ENCODE peak calls at places on chromosomes 2 and 18, in eight cellular contexts. G is mammary epithelial cell, B is MM.1S, D is fibroblast of lung, X is Panc1, E is adrenal gland, L is lower lobe of right lung, I is keratinocyte. W is an unnamed sample.

GRCh38 chr2:130912471-130912870 is 75.8 kb downstream of the ARHGEF4 start:
- DNase-seq in G (peak; percentile 6), B (no peak), D (no peak), X (no peak), E (no peak), L (no peak), I (no peak), W (no peak)

GRCh38 chr2:128732976-128733431 is 414.3 kb upstream of the HS6ST1 start:
- DNase-seq in G (peak; percentile 79), B (no peak), D (peak; percentile 77), X (no peak), E (peak; percentile 49), L (no peak), I (no peak), W (no peak)

GRCh38 chr2:221460136-221460535 is 112.0 kb downstream of the EPHA4 start:
- DNase-seq in G (no peak), B (no peak), D (no peak), X (no peak), E (no peak), L (no peak), I (no peak), W (no peak)

GRCh38 chr2:79437416-79438281 is 75.2 kb upstream of the CTNNA2 start:
- DNase-seq in G (no peak), B (no peak), D (peak; percentile 21), X (no peak), E (no peak), L (no peak), I (no peak), W (no peak)

GRCh38 chr2:207621640-207622039 is 3.6 kb downstream of the METTL21A start:
- DNase-seq in G (no peak), B (no peak), D (no peak), X (no peak), E (no peak), L (no peak), I (no peak), W (no peak)

GRCh38 chr2:215352602-215353001 is 40.7 kb downstream of the ATIC start:
- DNase-seq in G (no peak), B (no peak), D (no peak), X (no peak), E (no peak), L (no peak), I (no peak), W (no peak)

GRCh38 chr18:11136241-11136640 is 13.1 kb downstream of the PIEZO2 start:
- DNase-seq in G (no peak), B (no peak), D (no peak), X (no peak), E (no peak), L (no peak), I (no peak), W (no peak)

GRCh38 chr18:59783138-59783537 is 85.9 kb upstream of the CCBE1 start:
- DNase-seq in G (peak; percentile 47), B (peak; percentile 45), D (peak; percentile 60), X (peak; percentile 47), E (peak; percentile 62), L (no peak), I (no peak), W (peak; percentile 6)

GRCh38 chr2:96152301-96153165 is 7.3 kb upstream of the DUSP2 start:
- DNase-seq in G (no peak), B (no peak), D (no peak), X (no peak), E (no peak), L (peak; percentile 25), I (no peak), W (peak; percentile 39)

GRCh38 chr18:51724790-51725721 is 527.6 kb upstream of the MEX3C start:
- DNase-seq in G (no peak), B (no peak), D (peak; percentile 1), X (no peak), E (no peak), L (no peak), I (no peak), W (no peak)

GRCh38 chr18:28136071-28136470 is 40.9 kb downstream of the CDH2 start:
- DNase-seq in G (peak; percentile 44), B (peak; percentile 67), D (peak; percentile 70), X (no peak), E (no peak), L (no peak), I (no peak), W (no peak)

GRCh38 chr2:39007875-39008504 is 112.9 kb downstream of the SOS1 start:
- DNase-seq in G (no peak), B (no peak), D (no peak), X (no peak), E (no peak), L (no peak), I (no peak), W (no peak)

GRCh38 chr18:72180689-72181088 is 363.5 kb downstream of the CBLN2 start:
- DNase-seq in G (no peak), B (peak; percentile 68), D (no peak), X (no peak), E (no peak), L (no peak), I (no peak), W (no peak)

GRCh38 chr2:30662268-30663131 is 144.7 kb downstream of the CAPN13 start:
- DNase-seq in G (no peak), B (no peak), D (peak; percentile 84), X (no peak), E (no peak), L (no peak), I (no peak), W (no peak)

GRCh38 chr2:217933326-217933993 is 69.3 kb downstream of the TNS1 start:
- DNase-seq in G (no peak), B (no peak), D (no peak), X (no peak), E (no peak), L (peak; percentile 41), I (no peak), W (no peak)

GRCh38 chr2:233051241-233052149 is 8.6 kb upstream of the INPP5D start:
- DNase-seq in G (peak; percentile 47), B (no peak), D (peak; percentile 83), X (no peak), E (peak; percentile 52), L (peak; percentile 66), I (no peak), W (peak; percentile 24)

GRCh38 chr2:163878718-163879117 is 142.9 kb upstream of the FIGN start:
- DNase-seq in G (peak; percentile 9), B (no peak), D (no peak), X (no peak), E (peak; percentile 54), L (no peak), I (no peak), W (peak; percentile 65)

GRCh38 chr18:56402872-56403516 is 235.4 kb downstream of the TXNL1 start:
- DNase-seq in G (peak; percentile 79), B (no peak), D (peak; percentile 91), X (no peak), E (no peak), L (no peak), I (no peak), W (no peak)

GRCh38 chr2:68692511-68692910 is 42.1 kb upstream of the ARHGAP25 start:
- DNase-seq in G (no peak), B (no peak), D (no peak), X (no peak), E (no peak), L (no peak), I (no peak), W (no peak)

GRCh38 chr2:30026091-30027055 is 105.0 kb upstream of the ALK start:
- DNase-seq in G (peak; percentile 95), B (no peak), D (peak; percentile 68), X (peak; percentile 13), E (peak; percentile 52), L (no peak), I (peak; percentile 61), W (peak; percentile 50)

GRCh38 chr2:60505861-60506260 is 47.6 kb downstream of the BCL11A start:
- DNase-seq in G (peak; percentile 58), B (no peak), D (no peak), X (no peak), E (no peak), L (no peak), I (no peak), W (no peak)

GRCh38 chr2:38581193-38582147 is 21.3 kb downstream of the HNRNPLL start:
- DNase-seq in G (peak; percentile 61), B (peak; percentile 81), D (peak; percentile 61), X (no peak), E (peak; percentile 50), L (peak; percentile 60), I (peak; percentile 36), W (peak; percentile 40)

GRCh38 chr2:47070920-47071824 is 83.9 kb downstream of the STPG4 start:
- DNase-seq in G (peak; percentile 63), B (peak; percentile 95), D (peak; percentile 97), X (no peak), E (peak; percentile 86), L (peak; percentile 85), I (no peak), W (peak; percentile 45)

GRCh38 chr2:71609441-71609840 is 156.1 kb downstream of the DYSF start:
- DNase-seq in G (peak; percentile 38), B (no peak), D (peak; percentile 51), X (no peak), E (peak; percentile 64), L (no peak), I (no peak), W (peak; percentile 1)

GRCh38 chr2:191571163-191571769 is 106.7 kb upstream of the NABP1 start:
- DNase-seq in G (peak; percentile 48), B (peak; percentile 60), D (peak; percentile 73), X (peak; percentile 53), E (no peak), L (no peak), I (no peak), W (no peak)
- TF ChIP-seq CTCF in G (peak; percentile 63), B (peak; percentile 56), D (peak; percentile 45), X (peak; percentile 37), E (peak; percentile 22), L (peak; percentile 26), I (no peak), W (no peak)

DNA sequence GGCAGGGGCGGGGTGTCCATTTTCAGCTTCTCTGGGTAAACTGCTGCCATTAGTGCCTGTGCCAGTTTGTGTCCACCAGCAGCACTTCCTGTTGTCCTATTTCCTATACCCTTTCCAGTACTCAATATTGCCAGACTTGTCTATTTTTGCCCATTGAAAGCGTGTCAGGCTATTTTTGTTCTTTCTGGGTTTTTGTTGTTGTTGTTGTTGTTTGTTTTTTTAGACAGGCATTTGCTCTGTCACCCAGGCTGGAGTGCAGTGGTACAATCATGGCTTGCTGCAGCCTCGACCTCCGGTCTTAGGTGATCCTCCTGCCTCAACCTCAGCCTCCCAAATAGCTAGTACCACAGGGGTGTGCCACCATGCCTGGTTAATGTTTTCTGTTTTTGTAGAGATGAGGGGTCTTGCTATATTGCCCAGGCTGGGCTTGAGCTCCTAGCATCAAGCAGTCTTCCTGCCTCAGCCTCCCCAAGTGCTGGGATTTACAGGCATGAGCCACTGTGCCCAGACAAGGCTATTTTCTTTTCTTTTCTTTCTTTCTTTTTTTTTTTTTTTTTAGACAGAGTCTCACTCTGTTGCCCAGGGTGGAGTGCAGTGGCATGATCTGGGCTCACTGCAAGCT is 8.5 kb downstream of the PRELID3A start:
- DNase-seq in G (no peak), B (no peak), D (no peak), X (no peak), E (no peak), L (no peak), I (no peak), W (no peak)
- H3K4me1 ChIP-seq in G (peaks cover 11% of the 10 kb centered on the region), B (no peaks in the 10 kb centered on the region), D (peaks cover 4% of the 10 kb centered on the region), X (peaks cover 4% of the 10 kb centered on the region), E (no peaks in the 10 kb centered on the region), L (peaks cover 21% of the 10 kb centered on the region), I (peaks cover 3% of the 10 kb centered on the region), W (no peaks in the 10 kb centered on the region)

GRCh38 chr18:8910186-8910585 is 192.3 kb upstream of the NDUFV2 start:
- DNase-seq in G (no peak), B (no peak), D (no peak), X (no peak), E (no peak), L (no peak), I (no peak), W (no peak)
- H3K4me3 ChIP-seq in G (no peak overlapping the region), B (peak overlapping the region; percentile 1), D (no peak overlapping the region), X (no peak overlapping the region), E (no peak overlapping the region), L (no peak overlapping the region), I (no peak overlapping the region), W (no peak overlapping the region)

GRCh38 chr2:155703048-155703447 is 629.5 kb downstream of the NR4A2 start:
- DNase-seq in G (no peak), B (no peak), D (no peak), X (no peak), E (no peak), L (no peak), I (no peak), W (no peak)
- TF ChIP-seq CTCF in G (no peak), B (no peak), D (no peak), X (no peak), E (no peak), L (no peak), I (no peak), W (no peak)